ENCODE peak calls at places on chromosomes 2 and 18, in six cellular contexts. I is right atrium auricular region, C is K562, R is psoas muscle, H is IMR-90, G is esophagus squamous epithelium. O is an unnamed sample.

GRCh38 chr18:23929362-23929940 is 85.1 kb upstream of the TTC39C start:
- DNase-seq in C (no peak), R (no peak), H (no peak), G (no peak), I (no peak), O (no peak)

GRCh38 chr2:146468578-146468977 is 1376.3 kb upstream of the ACVR2A start:
- DNase-seq in H (no peak), R (no peak), I (no peak), C (no peak), G (no peak), O (no peak)

GRCh38 chr2:85843543-85843942 is 45.2 kb downstream of the ST3GAL5 start:
- DNase-seq in I (peak; percentile 26), R (no peak), G (no peak), H (no peak), C (peak; percentile 56), O (no peak)

GRCh38 chr2:141109633-141110032 is 1021.2 kb downstream of the LRP1B start:
- DNase-seq in H (no peak), R (no peak), G (no peak), I (no peak), C (peak; percentile 2), O (no peak)

GRCh38 chr2:150207979-150208378 is 279.5 kb downstream of the RND3 start:
- DNase-seq in H (no peak), I (no peak), R (no peak), C (no peak), G (no peak), O (no peak)

GRCh38 chr2:239509388-239510143 is 108.7 kb upstream of the HDAC4 start:
- DNase-seq in I (no peak), H (no peak), G (no peak), R (no peak), C (no peak), O (no peak)

GRCh38 chr2:57701391-57701791 is 345.2 kb upstream of the VRK2 start:
- DNase-seq in G (no peak), I (no peak), H (peak; percentile 0), C (no peak), R (no peak), O (no peak)

GRCh38 chr2:219875036-219875435 is 247.6 kb downstream of the SLC4A3 start:
- DNase-seq in C (no peak), G (no peak), R (no peak), H (no peak), I (no peak), O (no peak)

GRCh38 chr2:79620679-79621078 is 107.8 kb downstream of the CTNNA2 start:
- DNase-seq in I (no peak), C (no peak), G (no peak), R (no peak), H (no peak), O (no peak)

GRCh38 chr2:152298754-152299153 is 36.2 kb upstream of the FMNL2 start:
- DNase-seq in I (no peak), C (peak; percentile 2), R (no peak), G (no peak), H (peak; percentile 10), O (no peak)

GRCh38 chr18:49212819-49213218 is 247.6 kb downstream of the DYM start:
- DNase-seq in I (no peak), G (no peak), H (peak; percentile 87), C (no peak), R (no peak), O (no peak)

GRCh38 chr2:6665093-6665721 is 200.5 kb downstream of the CMPK2 start:
- DNase-seq in H (no peak), C (no peak), I (no peak), R (no peak), G (no peak), O (no peak)

DNA sequence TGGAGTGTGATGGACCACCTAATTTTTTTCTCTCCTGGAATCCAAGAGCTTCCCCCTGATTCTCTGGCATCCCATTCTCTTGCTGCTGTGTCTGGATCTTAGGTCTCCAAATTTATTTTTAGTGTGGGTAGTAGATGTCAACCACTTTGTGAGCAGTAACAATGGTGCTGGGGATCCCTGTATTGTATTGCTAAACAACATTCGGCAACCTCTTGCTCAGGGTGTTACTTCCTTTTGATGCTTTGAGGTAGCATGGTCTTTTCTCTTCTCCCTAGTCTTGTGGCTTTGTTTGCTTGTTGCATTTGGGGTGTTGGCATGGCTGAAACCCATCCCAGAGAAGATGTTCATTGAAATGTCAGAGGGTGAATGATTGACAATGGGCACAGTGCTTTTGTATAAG is 737.4 kb downstream of the BCL11A start:
- DNase-seq in H (no peak), R (no peak), G (no peak), C (no peak), I (no peak), O (no peak)
- H3K4me1 ChIP-seq in H (no peaks in the 10 kb centered on the region), R (no peaks in the 10 kb centered on the region), G (no peaks in the 10 kb centered on the region), C (no peaks in the 10 kb centered on the region), I (no peaks in the 10 kb centered on the region), O (no peaks in the 10 kb centered on the region)

GRCh38 chr2:235048549-235048948 is 96.7 kb downstream of the SH3BP4 start:
- DNase-seq in I (no peak), G (no peak), C (no peak), H (no peak), R (no peak), O (no peak)
- H3K4me1 ChIP-seq in I (peaks cover 57% of the 10 kb centered on the region), G (peaks cover 30% of the 10 kb centered on the region), C (no peaks in the 10 kb centered on the region), H (peaks cover 20% of the 10 kb centered on the region), R (peaks cover 10% of the 10 kb centered on the region), O (no peaks in the 10 kb centered on the region)

DNA sequence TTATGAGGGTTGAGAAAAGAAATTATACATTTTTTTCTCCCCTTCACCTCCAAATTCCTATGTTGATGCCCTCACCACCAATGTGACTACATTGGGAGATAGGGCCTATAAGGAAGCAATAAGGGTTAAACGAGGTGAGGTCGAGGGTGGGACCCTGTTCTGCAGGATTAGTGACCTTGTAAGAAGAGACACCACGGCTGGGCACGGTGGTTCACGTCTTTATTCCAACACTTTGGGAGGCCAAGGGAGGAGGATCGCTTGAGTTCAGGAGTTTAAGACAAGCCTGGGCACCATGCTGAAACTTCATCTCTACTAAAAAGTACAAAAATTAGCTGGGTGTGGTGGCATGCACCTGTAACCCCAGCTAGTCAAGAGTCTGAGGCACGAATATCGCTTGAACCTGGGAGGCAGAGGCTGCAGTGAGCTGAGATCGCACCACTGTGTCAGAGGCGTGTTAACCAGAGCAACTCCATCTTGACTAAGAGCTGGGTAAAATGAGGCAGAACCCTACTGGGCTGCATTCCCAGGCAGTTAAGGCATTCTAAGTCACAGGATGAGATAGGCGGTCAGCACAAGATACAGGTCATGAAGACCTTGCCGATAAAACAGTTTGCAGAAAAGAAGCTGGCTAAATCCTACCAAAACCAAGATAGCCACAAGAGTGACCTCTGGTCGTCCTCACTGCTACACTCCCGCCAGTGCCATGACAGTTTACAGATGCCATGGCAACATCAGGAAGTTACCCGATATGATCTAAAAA is 76.9 kb downstream of the NCAPH start:
- DNase-seq in H (no peak), C (no peak), G (no peak), R (no peak), I (peak; percentile 34), O (no peak)
- H3K4me1 ChIP-seq in H (peaks cover under 1% of the 10 kb centered on the region), C (peaks cover 20% of the 10 kb centered on the region), G (peaks cover 30% of the 10 kb centered on the region), R (peaks cover 15% of the 10 kb centered on the region), I (peaks cover 27% of the 10 kb centered on the region), O (peaks cover 14% of the 10 kb centered on the region)

GRCh38 chr2:217825469-217826235 is 177.1 kb downstream of the TNS1 start:
- DNase-seq in G (no peak), H (no peak), C (no peak), R (no peak), I (no peak), O (no peak)
- H3K4me1 ChIP-seq in G (peaks cover 93% of the 10 kb centered on the region), H (peaks cover 2% of the 10 kb centered on the region), C (peaks cover 34% of the 10 kb centered on the region), R (peaks cover 75% of the 10 kb centered on the region), I (peaks cover 99% of the 10 kb centered on the region), O (no peaks in the 10 kb centered on the region)

DNA sequence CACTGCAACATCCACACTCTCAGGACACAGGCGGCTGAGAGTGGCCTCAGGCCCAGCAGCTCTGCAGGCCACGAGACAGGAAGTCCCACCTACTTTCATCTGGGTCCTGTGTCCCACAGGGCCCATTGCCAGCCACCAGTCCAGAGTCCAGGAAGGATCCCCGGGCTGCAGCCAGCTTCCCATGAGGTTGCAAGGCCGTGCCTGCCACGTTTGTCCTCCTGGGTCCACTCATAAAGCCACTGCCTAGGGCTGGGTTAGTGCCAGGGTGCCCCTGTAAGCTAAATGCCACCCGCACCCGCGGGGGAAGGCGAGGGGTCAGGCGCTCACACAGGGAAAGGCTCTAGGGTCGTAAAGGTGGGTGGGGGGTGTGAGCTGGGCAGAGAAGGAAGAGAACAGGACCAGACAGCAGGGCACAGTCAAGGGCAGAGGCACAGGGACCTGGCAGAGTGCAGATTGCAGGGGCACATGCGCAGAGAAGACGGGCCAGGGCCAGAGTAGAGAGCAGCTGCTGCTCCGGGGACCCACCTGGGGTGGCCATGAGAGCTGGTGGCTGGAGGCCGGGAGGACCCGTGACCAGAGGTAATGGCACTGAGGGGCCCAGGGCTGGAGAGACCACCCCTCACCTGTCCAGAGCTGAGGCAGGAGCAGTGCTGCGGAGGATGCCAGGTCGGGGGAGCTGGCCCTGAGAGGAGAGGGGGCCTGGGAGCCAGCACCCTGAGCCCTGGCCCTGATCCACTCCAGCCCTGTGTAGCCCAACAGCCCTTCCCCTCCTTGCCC is 8.0 kb downstream of the AGXT start:
- DNase-seq in G (no peak), C (no peak), I (no peak), H (no peak), R (no peak), O (no peak)
- H3K4me1 ChIP-seq in G (no peaks in the 10 kb centered on the region), C (no peaks in the 10 kb centered on the region), I (no peaks in the 10 kb centered on the region), H (no peaks in the 10 kb centered on the region), R (no peaks in the 10 kb centered on the region), O (no peaks in the 10 kb centered on the region)

GRCh38 chr2:105803773-105804172 is 59.1 kb downstream of the NCK2 start:
- DNase-seq in H (no peak), C (no peak), I (no peak), G (no peak), R (no peak), O (no peak)
- H3K4me1 ChIP-seq in H (peaks cover 5% of the 10 kb centered on the region), C (peaks cover 21% of the 10 kb centered on the region), I (peaks cover 49% of the 10 kb centered on the region), G (peaks cover 86% of the 10 kb centered on the region), R (peaks cover 48% of the 10 kb centered on the region), O (peaks cover 94% of the 10 kb centered on the region)

GRCh38 chr18:25231327-25231691 is 120.7 kb downstream of the ZNF521 start:
- DNase-seq in G (no peak), R (peak; percentile 23), H (no peak), I (peak; percentile 69), C (no peak), O (no peak)
- H3K4me1 ChIP-seq in G (peaks cover 44% of the 10 kb centered on the region), R (peaks cover 24% of the 10 kb centered on the region), H (peaks cover 13% of the 10 kb centered on the region), I (peaks cover 76% of the 10 kb centered on the region), C (no peaks in the 10 kb centered on the region), O (no peaks in the 10 kb centered on the region)